ENCODE peak calls at places on chromosome X, in six cellular contexts. W is CD8-positive, alpha-beta T cell; U is stimulated activated CD4-positive, alpha-beta T cell treated with anti-CD3 and anti-CD28 coated beads, TNF-alpha, amount 100 ng/mL, for 24 hours; K is cardiac septum; M is T-helper 9 cell; J is ovary. S is an unnamed sample.

GRCh38 chrX:45668686-45669443 is 468.2 kb upstream of the DIPK2B start:
- DNase-seq in W (no peak), U (no peak), K (no peak), M (no peak), J (no peak), S (no peak)

GRCh38 chrX:56800801-56801200 is 71.8 kb downstream of the NBDY start:
- DNase-seq in W (peak), U (peak), K (peak), M (peak), J (no peak), S (peak)

GRCh38 chrX:49977319-49978090 is 55.1 kb downstream of the CLCN5 start:
- DNase-seq in W (no peak), U (no peak), K (no peak), M (no peak), J (no peak), S (no peak)

GRCh38 chrX:2311483-2311882 is 189.3 kb downstream of the DHRSX start:
- DNase-seq in W (no peak), U (no peak), K (no peak), M (no peak), J (no peak), S (no peak)

GRCh38 chrX:87636533-87636932 is 118.9 kb downstream of the KLHL4 start:
- DNase-seq in W (no peak), U (no peak), K (no peak), M (no peak), J (no peak), S (no peak)

GRCh38 chrX:37060999-37061398 is 52.8 kb downstream of the FAM47C start:
- DNase-seq in W (no peak), U (no peak), K (no peak), M (no peak), J (no peak), S (no peak)

GRCh38 chrX:95076449-95076848 is 1402.4 kb downstream of the FAM133A start:
- DNase-seq in W (no peak), U (no peak), K (no peak), M (no peak), J (no peak), S (no peak)

GRCh38 chrX:149631293-149632165 is at the start of gene TMEM185A:
- DNase-seq in W (peak), U (peak), K (peak), M (peak), J (peak), S (peak)

GRCh38 chrX:127187095-127187494 is 367.6 kb downstream of the PRR32 start:
- DNase-seq in W (no peak), U (no peak), K (no peak), M (no peak), J (no peak), S (no peak)